ENCODE peak calls at places on chromosomes 7 and 10, in four cellular contexts. G, N, T and L are unnamed samples.

GRCh38 chr10:125812128-125812527 is 10.9 kb downstream of the UROS start:
- DNase-seq in G (no peak), N (no peak), T (no peak), L (no peak)

GRCh38 chr10:99873846-99874245 is 91.4 kb downstream of the ABCC2 start:
- DNase-seq in G (no peak), N (no peak), T (no peak), L (no peak)

GRCh38 chr7:2621948-2622640 is 9.7 kb upstream of the TTYH3 start:
- DNase-seq in G (no peak), N (no peak), T (no peak), L (no peak)

GRCh38 chr10:92074126-92074887 is 150.7 kb downstream of the BTAF1 start:
- DNase-seq in G (no peak), N (no peak), T (no peak), L (no peak)

GRCh38 chr10:119309423-119309770 is 102.0 kb downstream of the GRK5 start:
- DNase-seq in G (no peak), N (no peak), T (no peak), L (no peak)

GRCh38 chr10:118908487-118909280 is 120.8 kb upstream of the NANOS1 start:
- DNase-seq in G (no peak), N (no peak), T (peak; percentile 26), L (no peak)

GRCh38 chr10:127922206-127922605 is 15.3 kb downstream of the PTPRE start:
- DNase-seq in G (no peak), N (no peak), T (no peak), L (no peak)

GRCh38 chr10:75452997-75453396 is 21.6 kb downstream of the LRMDA start:
- DNase-seq in G (no peak), N (no peak), T (no peak), L (no peak)

GRCh38 chr10:22437620-22438588 is 92.6 kb downstream of the SPAG6 start:
- DNase-seq in G (no peak), N (no peak), T (no peak), L (no peak)

GRCh38 chr10:124473070-124473469 is 11.4 kb downstream of the LHPP start:
- DNase-seq in G (no peak), N (no peak), T (no peak), L (no peak)

GRCh38 chr7:19708397-19709248 is at the start of gene POLR1F:
- DNase-seq in G (peak; percentile 92), N (peak; percentile 94), T (peak; percentile 97), L (peak; percentile 97)

GRCh38 chr7:113285411-113285810 is 167.1 kb upstream of the SMIM30 start:
- DNase-seq in G (no peak), N (no peak), T (no peak), L (no peak)

GRCh38 chr7:93968911-93969620 is 35.1 kb downstream of the BET1 start:
- DNase-seq in G (no peak), N (no peak), T (no peak), L (no peak)

GRCh38 chr7:97623333-97623732 is 108.6 kb upstream of the TAC1 start:
- DNase-seq in G (no peak), N (no peak), T (no peak), L (no peak)

GRCh38 chr10:113162960-113163359 is 212.9 kb downstream of the TCF7L2 start:
- DNase-seq in G (no peak), N (no peak), T (no peak), L (no peak)

GRCh38 chr7:7816084-7816483 is 97.7 kb upstream of the RPA3 start:
- DNase-seq in G (no peak), N (peak; percentile 41), T (no peak), L (no peak)

GRCh38 chr10:3779146-3779707 is 5.8 kb downstream of the KLF6 start:
- DNase-seq in G (no peak), N (no peak), T (no peak), L (no peak)

GRCh38 chr7:116291937-116292336 is 81.6 kb downstream of the TES start:
- DNase-seq in G (no peak), N (no peak), T (no peak), L (no peak)

GRCh38 chr7:122143751-122144711 is at the start of gene AASS:
- DNase-seq in G (peak; percentile 96), N (peak; percentile 76), T (peak; percentile 97), L (peak; percentile 98)

GRCh38 chr7:150566123-150566522 is 1.1 kb upstream of the GIMAP4 start:
- DNase-seq in G (no peak), N (no peak), T (no peak), L (no peak)

GRCh38 chr10:104099941-104100340 is 14.3 kb upstream of the COL17A1 start:
- DNase-seq in G (no peak), N (no peak), T (no peak), L (no peak)

GRCh38 chr10:123831259-123831658 is 60.3 kb downstream of the CPXM2 start:
- DNase-seq in G (no peak), N (no peak), T (no peak), L (no peak)

GRCh38 chr7:76372984-76373833 is 14.4 kb upstream of the YWHAG start:
- DNase-seq in G (no peak), N (no peak), T (peak; percentile 13), L (no peak)

GRCh38 chr7:91945476-91945875 is 4.8 kb downstream of the AKAP9 start:
- DNase-seq in G (no peak), N (no peak), T (no peak), L (no peak)

GRCh38 chr7:157097569-157097968 is 41.2 kb upstream of the UBE3C start:
- DNase-seq in G (no peak), N (no peak), T (no peak), L (no peak)

GRCh38 chr10:47406870-47407648 is 23.0 kb upstream of the ZNF488 start:
- DNase-seq in G (no peak), N (no peak), T (peak; percentile 18), L (no peak)

GRCh38 chr10:33163941-33164824 is 170.3 kb downstream of the NRP1 start:
- DNase-seq in G (no peak), N (no peak), T (no peak), L (no peak)

GRCh38 chr7:115748123-115748738 is 282.3 kb downstream of the TFEC start:
- DNase-seq in G (no peak), N (no peak), T (no peak), L (no peak)

GRCh38 chr10:85400981-85401695 is 965.5 kb downstream of the GRID1 start:
- DNase-seq in G (no peak), N (no peak), T (no peak), L (no peak)

GRCh38 chr10:7787150-7787856 is 490 bp downstream of the KIN start:
- DNase-seq in G (no peak), N (peak; percentile 26), T (no peak), L (no peak)

GRCh38 chr7:9600974-9601373 is 1167.6 kb downstream of the NXPH1 start:
- DNase-seq in G (no peak), N (no peak), T (no peak), L (no peak)

GRCh38 chr10:131899695-131900349 is 986 bp upstream of the PPP2R2D start:
- DNase-seq in G (no peak), N (no peak), T (no peak), L (no peak)

GRCh38 chr10:84634636-84635035 is 306.2 kb downstream of the CCSER2 start:
- DNase-seq in G (no peak), N (no peak), T (no peak), L (no peak)

GRCh38 chr7:45593121-45593541 is 19.0 kb downstream of the ADCY1 start:
- DNase-seq in G (no peak), N (no peak), T (no peak), L (no peak)

GRCh38 chr7:158602905-158603772 is 15.5 kb upstream of the PTPRN2 start:
- DNase-seq in G (no peak), N (no peak), T (no peak), L (no peak)